ENCODE peak calls at places on chromosomes 6 and 20, in nine cellular contexts. V, Z, K, T, F, J, W, B and M are unnamed samples.

GRCh38 chr6:18792832-18793231 is 405.7 kb downstream of the RNF144B start:
- DNase-seq in W (no peak), F (no peak), V (no peak), Z (no peak), T (no peak), K (no peak), B (no peak), J (no peak), M (no peak)

GRCh38 chr20:63025534-63026331 is 19.0 kb upstream of the BHLHE23 start:
- DNase-seq in B (no peak), W (peak; percentile 16), T (no peak), K (no peak), J (no peak), F (no peak), V (no peak), Z (peak; percentile 19), M (no peak)

GRCh38 chr6:31125162-31125561 is 4.9 kb upstream of the CDSN start:
- DNase-seq in J (no peak), F (no peak), T (no peak), W (peak; percentile 14), K (no peak), V (no peak), Z (no peak), B (no peak), M (no peak)

GRCh38 chr6:56706981-56707726 is 64.5 kb upstream of the DST start:
- DNase-seq in J (no peak), T (no peak), F (no peak), K (no peak), V (no peak), W (no peak), Z (peak; percentile 52), B (no peak), M (no peak)

GRCh38 chr6:89597988-89598387 is 40.6 kb downstream of the LYRM2 start:
- DNase-seq in Z (peak; percentile 84), W (peak; percentile 14), K (no peak), J (peak; percentile 10), F (peak; percentile 16), V (peak; percentile 50), B (no peak), T (peak; percentile 1), M (no peak)

GRCh38 chr6:30042476-30042875 is 18.6 kb upstream of the POLR1H start:
- DNase-seq in J (no peak), T (no peak), Z (no peak), F (no peak), B (no peak), W (no peak), V (no peak), K (no peak), M (no peak)

GRCh38 chr6:11023032-11023431 is 21.1 kb downstream of the ELOVL2 start:
- DNase-seq in Z (peak; percentile 99), W (no peak), K (no peak), B (no peak), F (no peak), T (no peak), J (peak; percentile 44), V (no peak), M (no peak)

GRCh38 chr6:18447552-18447951 is 60.4 kb downstream of the RNF144B start:
- DNase-seq in F (no peak), K (no peak), Z (no peak), B (no peak), W (no peak), J (no peak), V (no peak), T (no peak), M (no peak)

GRCh38 chr6:88683734-88684133 is 279.7 kb downstream of the RNGTT start:
- DNase-seq in F (no peak), V (no peak), J (no peak), T (no peak), B (no peak), W (peak; percentile 64), Z (peak; percentile 47), K (no peak), M (no peak)

GRCh38 chr6:34475167-34476047 is 9.5 kb downstream of the PACSIN1 start:
- DNase-seq in T (no peak), J (no peak), F (no peak), B (no peak), Z (no peak), V (no peak), W (no peak), K (no peak), M (no peak)

GRCh38 chr6:168139121-168139520 is 60.1 kb upstream of the FRMD1 start:
- DNase-seq in B (no peak), Z (no peak), W (no peak), F (no peak), V (no peak), T (no peak), J (no peak), K (no peak), M (peak; percentile 9)

GRCh38 chr20:973785-974194 is 28.3 kb downstream of the RSPO4 start:
- DNase-seq in K (peak; percentile 42), Z (peak; percentile 80), J (no peak), F (peak; percentile 35), V (no peak), B (no peak), T (no peak), W (peak; percentile 27), M (no peak)

GRCh38 chr6:109783245-109783990 is 92.3 kb downstream of the FIG4 start:
- DNase-seq in K (no peak), Z (peak; percentile 72), J (no peak), T (no peak), B (no peak), W (no peak), F (no peak), V (no peak), M (no peak)

GRCh38 chr20:32481311-32482103 is 103.6 kb downstream of the NOL4L start:
- DNase-seq in V (peak; percentile 9), T (no peak), Z (no peak), F (no peak), W (no peak), J (no peak), K (no peak), B (no peak), M (peak; percentile 54)

GRCh38 chr6:130118236-130118635 is 99.9 kb downstream of the L3MBTL3 start:
- DNase-seq in Z (no peak), B (no peak), W (no peak), K (no peak), V (no peak), J (no peak), F (no peak), T (no peak), M (no peak)

GRCh38 chr20:63536241-63536977 is 767 bp downstream of the PTK6 start:
- DNase-seq in V (peak; percentile 88), K (no peak), B (no peak), W (peak; percentile 48), F (peak; percentile 34), J (no peak), T (no peak), Z (peak; percentile 43), M (no peak)

GRCh38 chr6:37547564-37548061 is 47.9 kb upstream of the CCDC167 start:
- DNase-seq in J (no peak), Z (no peak), T (peak; percentile 56), B (no peak), K (no peak), F (no peak), V (no peak), W (peak; percentile 27), M (no peak)

GRCh38 chr20:62962891-62963613 is 10.5 kb downstream of the SLC17A9 start:
- DNase-seq in V (no peak), B (no peak), W (no peak), J (no peak), T (no peak), F (no peak), K (no peak), Z (no peak), M (no peak)

GRCh38 chr6:6901205-6901719 is 206.5 kb upstream of the RREB1 start:
- DNase-seq in T (no peak), J (no peak), V (no peak), K (no peak), W (no peak), B (no peak), F (no peak), Z (no peak), M (no peak)

GRCh38 chr6:5379647-5380242 is 118.4 kb downstream of the FARS2 start:
- DNase-seq in K (no peak), J (no peak), V (peak; percentile 40), T (no peak), F (peak; percentile 11), Z (peak; percentile 82), B (no peak), W (peak; percentile 3), M (no peak)

GRCh38 chr6:38064431-38064830 is 244.9 kb downstream of the ZFAND3 start:
- DNase-seq in J (no peak), W (no peak), V (no peak), T (no peak), K (no peak), Z (no peak), F (no peak), B (no peak), M (no peak)

GRCh38 chr6:5569491-5569890 is 308.2 kb downstream of the FARS2 start:
- DNase-seq in W (no peak), B (no peak), F (no peak), T (no peak), Z (no peak), V (no peak), J (no peak), K (no peak), M (no peak)

GRCh38 chr20:19212524-19213502 is at the start of gene SLC24A3:
- DNase-seq in Z (no peak), B (no peak), T (peak; percentile 2), V (peak; percentile 69), K (peak; percentile 17), W (no peak), J (no peak), F (peak; percentile 26), M (peak; percentile 89)

GRCh38 chr6:42279966-42280629 is 62.4 kb upstream of the MRPS10 start:
- DNase-seq in V (no peak), T (no peak), B (no peak), Z (no peak), J (no peak), W (peak; percentile 20), K (no peak), F (no peak), M (no peak)

GRCh38 chr6:106981901-106982300 is 7.4 kb upstream of the CD24 start:
- DNase-seq in W (no peak), Z (no peak), T (no peak), F (no peak), V (no peak), J (no peak), B (no peak), K (no peak), M (no peak)

GRCh38 chr6:30679765-30680535 is 6.5 kb downstream of the PPP1R18 start:
- DNase-seq in F (no peak), B (no peak), T (no peak), K (peak; percentile 29), W (no peak), V (no peak), J (no peak), Z (no peak), M (no peak)

GRCh38 chr20:62892348-62893304 is 31.0 kb upstream of the TCFL5 start:
- DNase-seq in Z (no peak), F (no peak), T (no peak), K (no peak), W (no peak), J (no peak), V (no peak), B (no peak), M (no peak)

GRCh38 chr20:40689100-40689942 is at the start of gene MAFB:
- DNase-seq in K (peak; percentile 54), J (peak; percentile 92), T (peak; percentile 14), Z (peak; percentile 89), F (peak; percentile 37), B (peak; percentile 49), V (peak; percentile 98), W (peak; percentile 76), M (peak; percentile 95)

GRCh38 chr6:88908598-88909548 is 54.5 kb downstream of the RNGTT start:
- DNase-seq in T (no peak), V (no peak), Z (no peak), B (no peak), K (no peak), W (no peak), F (no peak), J (no peak), M (no peak)